ENCODE peak calls at places on chromosomes 5 and 9, in five cellular contexts. One of them, this sample, is unnamed. For H3K4me1, the result is how much of the 10 kb centered on the place peaks cover.

GRCh38 chr5:7680260-7680659 is 170.7 kb downstream of the CFAP90 start:
- DNase-seq in H1: no peak
- DNase-seq in K562: no peak
- DNase-seq in HCT116: no peak
- DNase-seq in GM12878: no peak
- DNase-seq in this sample: no peak

GRCh38 chr5:68248896-68249295 is 33.3 kb downstream of the PIK3R1 start:
- DNase-seq in H1: no peak
- DNase-seq in K562: no peak
- DNase-seq in HCT116: no peak
- DNase-seq in GM12878: no peak
- DNase-seq in this sample: no peak

GRCh38 chr5:35442916-35443639 is 174.6 kb upstream of the SPEF2 start:
- DNase-seq in H1: no peak
- DNase-seq in K562: no peak
- DNase-seq in HCT116: no peak
- DNase-seq in GM12878: no peak
- DNase-seq in this sample: no peak

GRCh38 chr9:93354451-93354850 is 97.0 kb upstream of the FAM120A start:
- DNase-seq in H1: no peak
- DNase-seq in K562: no peak
- DNase-seq in HCT116: peak
- DNase-seq in GM12878: no peak
- DNase-seq in this sample: no peak

GRCh38 chr5:167245871-167246270 is 1045.6 kb upstream of the WWC1 start:
- DNase-seq in H1: no peak
- DNase-seq in K562: no peak
- DNase-seq in HCT116: no peak
- DNase-seq in GM12878: no peak
- DNase-seq in this sample: no peak

GRCh38 chr9:130770679-130771442 is 64.2 kb upstream of the ABL1 start:
- DNase-seq in H1: no peak
- DNase-seq in K562: peak
- DNase-seq in HCT116: peak
- DNase-seq in GM12878: no peak
- DNase-seq in this sample: peak

GRCh38 chr5:141708016-141708415 is 26.0 kb upstream of the ARAP3 start:
- DNase-seq in H1: no peak
- DNase-seq in K562: peak
- DNase-seq in HCT116: no peak
- DNase-seq in GM12878: no peak
- DNase-seq in this sample: no peak

GRCh38 chr9:133759946-133760345 is 21.8 kb upstream of the SARDH start:
- DNase-seq in H1: no peak
- DNase-seq in K562: no peak
- DNase-seq in HCT116: no peak
- DNase-seq in GM12878: no peak
- DNase-seq in this sample: no peak

GRCh38 chr9:130343445-130343918 is 77.9 kb downstream of the HMCN2 start:
- DNase-seq in H1: no peak
- DNase-seq in K562: peak
- DNase-seq in HCT116: no peak
- DNase-seq in GM12878: no peak
- DNase-seq in this sample: no peak

GRCh38 chr5:43275391-43275790 is 37.8 kb downstream of the HMGCS1 start:
- DNase-seq in H1: no peak
- DNase-seq in K562: no peak
- DNase-seq in HCT116: no peak
- DNase-seq in GM12878: no peak
- DNase-seq in this sample: no peak

GRCh38 chr9:17847908-17848307 is 269.0 kb downstream of the SH3GL2 start:
- DNase-seq in H1: no peak
- DNase-seq in K562: no peak
- DNase-seq in HCT116: no peak
- DNase-seq in GM12878: no peak
- DNase-seq in this sample: no peak

GRCh38 chr9:2987679-2988078 is 143.8 kb upstream of the PUM3 start:
- DNase-seq in H1: no peak
- DNase-seq in K562: no peak
- DNase-seq in HCT116: no peak
- DNase-seq in GM12878: no peak
- DNase-seq in this sample: no peak

GRCh38 chr9:2985343-2985742 is 141.4 kb upstream of the PUM3 start:
- DNase-seq in H1: no peak
- DNase-seq in K562: no peak
- DNase-seq in HCT116: no peak
- DNase-seq in GM12878: no peak
- DNase-seq in this sample: no peak

GRCh38 chr9:2992427-2992826 is 148.5 kb upstream of the PUM3 start:
- DNase-seq in H1: no peak
- DNase-seq in K562: no peak
- DNase-seq in HCT116: no peak
- DNase-seq in GM12878: no peak
- DNase-seq in this sample: no peak

DNA sequence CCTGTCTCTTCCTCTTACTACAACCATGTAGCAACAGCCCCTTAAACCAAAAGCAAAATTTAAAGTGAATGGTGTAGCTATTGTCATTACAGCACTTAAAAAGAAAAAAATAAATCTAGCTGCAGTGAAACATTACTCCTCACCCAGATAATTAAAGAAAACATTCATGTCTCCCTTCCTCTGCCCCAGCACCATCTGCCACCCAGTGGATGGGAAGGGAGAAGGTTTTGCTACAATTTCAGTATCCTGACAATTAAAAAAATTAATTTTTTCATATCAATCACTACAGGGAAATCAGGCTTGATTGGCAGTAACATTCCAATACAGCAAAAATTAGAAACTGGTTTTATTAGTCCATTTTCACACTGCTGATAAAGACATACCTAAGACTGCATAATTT is 147.4 kb upstream of the PUM3 start:
- DNase-seq in H1: no peak
- DNase-seq in K562: no peak
- DNase-seq in HCT116: no peak
- DNase-seq in GM12878: no peak
- DNase-seq in this sample: no peak
- H3K4me1 ChIP-seq in H1: under half
- H3K4me1 ChIP-seq in K562: under half
- H3K4me1 ChIP-seq in HCT116: under half
- H3K4me1 ChIP-seq in GM12878: under half
- H3K4me1 ChIP-seq in this sample: under half

GRCh38 chr5:9927521-9927997 is 297.4 kb upstream of the TAS2R1 start:
- DNase-seq in H1: no peak
- DNase-seq in K562: no peak
- DNase-seq in HCT116: no peak
- DNase-seq in GM12878: no peak
- DNase-seq in this sample: no peak

GRCh38 chr5:9930156-9930555 is 300.0 kb upstream of the TAS2R1 start:
- DNase-seq in H1: no peak
- DNase-seq in K562: no peak
- DNase-seq in HCT116: no peak
- DNase-seq in GM12878: no peak
- DNase-seq in this sample: no peak

GRCh38 chr5:9924614-9925013 is 294.5 kb upstream of the TAS2R1 start:
- DNase-seq in H1: no peak
- DNase-seq in K562: no peak
- DNase-seq in HCT116: peak
- DNase-seq in GM12878: peak
- DNase-seq in this sample: no peak

GRCh38 chr5:9928266-9928750 is 298.2 kb upstream of the TAS2R1 start:
- DNase-seq in H1: no peak
- DNase-seq in K562: no peak
- DNase-seq in HCT116: no peak
- DNase-seq in GM12878: no peak
- DNase-seq in this sample: no peak

DNA sequence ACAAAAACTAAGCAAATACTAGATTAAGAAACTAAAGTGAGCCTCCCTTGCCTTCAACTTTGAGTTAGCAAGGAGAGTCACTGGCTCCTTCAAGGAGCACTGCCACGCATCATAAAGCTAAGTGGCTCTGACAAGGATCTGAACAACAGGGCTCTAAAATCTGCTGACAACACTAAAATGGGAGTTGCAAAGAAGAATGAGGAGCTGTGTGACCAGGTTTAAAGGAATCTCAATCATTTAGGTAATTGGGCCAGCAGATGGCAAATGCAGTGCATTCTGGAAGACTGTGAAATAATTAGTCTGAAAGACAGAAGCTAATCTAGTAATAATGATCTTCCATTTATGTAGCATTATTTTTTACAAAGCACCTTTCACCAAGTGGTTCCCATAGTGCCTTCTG is 297.0 kb upstream of the TAS2R1 start:
- DNase-seq in H1: no peak
- DNase-seq in K562: no peak
- DNase-seq in HCT116: no peak
- DNase-seq in GM12878: no peak
- DNase-seq in this sample: peak
- TF ChIP-seq YY1 in H1: no peak
- TF ChIP-seq YY1 in K562: no peak
- TF ChIP-seq YY1 in HCT116: no peak
- TF ChIP-seq YY1 in GM12878: no peak
- TF ChIP-seq YY1 in this sample: no peak

GRCh38 chr9:82903503-82903902 is 159.4 kb downstream of the RASEF start:
- DNase-seq in H1: no peak
- DNase-seq in K562: no peak
- DNase-seq in HCT116: no peak
- DNase-seq in GM12878: no peak
- DNase-seq in this sample: no peak
- H3K4me1 ChIP-seq in H1: under half
- H3K4me1 ChIP-seq in K562: under half
- H3K4me1 ChIP-seq in HCT116: under half
- H3K4me1 ChIP-seq in GM12878: under half
- H3K4me1 ChIP-seq in this sample: under half

DNA sequence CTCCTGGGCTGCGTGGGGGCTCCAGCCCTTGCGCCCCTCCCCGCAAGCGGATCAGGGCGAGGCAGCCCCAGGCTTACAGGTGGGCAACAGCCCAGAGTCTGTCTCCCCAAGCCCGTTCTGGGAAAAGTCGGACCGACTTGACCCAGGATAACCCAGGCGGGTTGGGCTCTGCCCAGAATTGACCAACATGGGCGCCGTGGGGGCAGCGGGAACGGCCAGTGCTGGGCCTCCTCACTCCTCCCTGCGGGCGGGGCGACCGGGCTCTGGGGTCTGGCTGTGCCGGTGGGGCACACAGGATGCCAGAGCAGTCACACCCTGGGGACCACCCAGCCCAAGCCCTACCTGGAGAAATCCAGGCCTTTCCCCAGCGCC is 15.3 kb upstream of the SYNPO start:
- DNase-seq in H1: no peak
- DNase-seq in K562: no peak
- DNase-seq in HCT116: no peak
- DNase-seq in GM12878: no peak
- DNase-seq in this sample: no peak
- TF ChIP-seq YY1 in H1: no peak
- TF ChIP-seq YY1 in K562: no peak
- TF ChIP-seq YY1 in HCT116: no peak
- TF ChIP-seq YY1 in GM12878: no peak
- TF ChIP-seq YY1 in this sample: no peak

DNA sequence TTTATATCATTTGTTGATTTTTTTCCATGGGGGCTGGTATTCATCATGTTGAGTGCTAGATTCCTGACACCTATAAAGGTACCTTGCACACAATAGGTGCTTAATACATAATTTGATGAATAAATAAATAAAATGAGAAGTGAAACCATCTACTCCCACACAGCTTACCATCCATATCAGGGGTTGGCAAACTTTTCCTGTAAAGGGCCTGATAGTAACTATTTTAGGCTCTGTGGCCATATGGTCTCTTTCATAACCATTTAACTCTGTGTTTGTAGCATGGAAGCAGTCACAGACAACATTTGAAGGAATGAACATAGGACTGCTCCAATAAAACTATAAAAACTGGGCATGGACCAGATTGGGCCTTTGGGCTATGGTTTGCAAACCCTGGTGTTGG is 100.3 kb downstream of the GCNT1 start:
- DNase-seq in H1: no peak
- DNase-seq in K562: no peak
- DNase-seq in HCT116: no peak
- DNase-seq in GM12878: no peak
- DNase-seq in this sample: no peak
- H3K4me1 ChIP-seq in H1: under half
- H3K4me1 ChIP-seq in K562: under half
- H3K4me1 ChIP-seq in HCT116: under half
- H3K4me1 ChIP-seq in GM12878: under half
- H3K4me1 ChIP-seq in this sample: under half

This sample was measured in NT2/D1.